ENCODE peak calls at places on chromosomes 1 and 21, in four cellular contexts. B, N, A and V are unnamed samples.

GRCh38 chr1:230094746-230095145 is 27.7 kb downstream of the GALNT2 start:
- DNase-seq in B (no peak), N (no peak), A (no peak), V (no peak)

GRCh38 chr1:32507021-32507420 is 32.2 kb upstream of the ZBTB8A start:
- DNase-seq in B (no peak), N (no peak), A (no peak), V (no peak)

GRCh38 chr1:31703431-31704260 is at the start of gene COL16A1:
- DNase-seq in B (peak), N (no peak), A (peak), V (peak)

GRCh38 chr1:229342902-229343587 is at the start of gene CCSAP:
- DNase-seq in B (peak), N (peak), A (no peak), V (peak)

GRCh38 chr1:248757784-248758195 is 2.2 kb upstream of the LYPD8 start:
- DNase-seq in B (no peak), N (no peak), A (no peak), V (no peak)

GRCh38 chr1:11053758-11054137 is 6.1 kb downstream of the SRM start:
- DNase-seq in B (no peak), N (peak), A (no peak), V (no peak)

GRCh38 chr1:235331391-235331790 is 3.0 kb downstream of the GGPS1 start:
- DNase-seq in B (no peak), N (no peak), A (no peak), V (no peak)

GRCh38 chr1:11143907-11144306 is 44.2 kb upstream of the EXOSC10 start:
- DNase-seq in B (peak), N (peak), A (no peak), V (no peak)

GRCh38 chr1:26281091-26281958 is 1.4 kb downstream of the SH3BGRL3 start:
- DNase-seq in B (no peak), N (peak), A (no peak), V (no peak)

GRCh38 chr21:15362458-15362857 is 297.7 kb upstream of the NRIP1 start:
- DNase-seq in B (no peak), N (no peak), A (no peak), V (no peak)

GRCh38 chr1:172203135-172203823 is 217.2 kb upstream of the C1orf105 start:
- DNase-seq in B (no peak), N (no peak), A (no peak), V (no peak)

GRCh38 chr1:66175581-66175980 is 358.4 kb upstream of the SGIP1 start:
- DNase-seq in B (no peak), N (no peak), A (no peak), V (no peak)